ENCODE peak calls at places on chromosomes 1 and 21, in four cellular contexts. One of them, this sample, is unnamed. For H3K4me1, the result is how much of the 10 kb centered on the place peaks cover.

GRCh38 chr1:240682166-240682565 is 70.2 kb upstream of the GREM2 start:
- DNase-seq in lung: no peak
- DNase-seq in tibial artery: no peak
- DNase-seq in right lobe of liver: no peak
- DNase-seq in this sample: no peak

GRCh38 chr1:18938707-18939070 is 17.8 kb downstream of the IFFO2 start:
- DNase-seq in lung: no peak
- DNase-seq in tibial artery: no peak
- DNase-seq in right lobe of liver: no peak
- DNase-seq in this sample: no peak

GRCh38 chr21:45950740-45951515 is 30.6 kb upstream of the COL6A1 start:
- DNase-seq in lung: no peak
- DNase-seq in tibial artery: peak
- DNase-seq in right lobe of liver: no peak
- DNase-seq in this sample: no peak

GRCh38 chr1:31196685-31197084 is 43.0 kb downstream of the NKAIN1 start:
- DNase-seq in lung: no peak
- DNase-seq in tibial artery: no peak
- DNase-seq in right lobe of liver: peak
- DNase-seq in this sample: no peak

GRCh38 chr1:210815641-210816040 is 318.3 kb downstream of the KCNH1 start:
- DNase-seq in lung: no peak
- DNase-seq in tibial artery: no peak
- DNase-seq in right lobe of liver: no peak
- DNase-seq in this sample: no peak

GRCh38 chr1:64484651-64485050 is 14.7 kb downstream of the CACHD1 start:
- DNase-seq in lung: no peak
- DNase-seq in tibial artery: no peak
- DNase-seq in right lobe of liver: no peak
- DNase-seq in this sample: no peak

GRCh38 chr1:179156708-179157107 is 72.8 kb downstream of the ABL2 start:
- DNase-seq in lung: no peak
- DNase-seq in tibial artery: no peak
- DNase-seq in right lobe of liver: no peak
- DNase-seq in this sample: no peak

GRCh38 chr1:54800899-54801759 is at the start of gene TTC22:
- DNase-seq in lung: peak
- DNase-seq in tibial artery: no peak
- DNase-seq in right lobe of liver: peak
- DNase-seq in this sample: peak

GRCh38 chr1:108646661-108647269 is 14.1 kb downstream of the HENMT1 start:
- DNase-seq in lung: peak
- DNase-seq in tibial artery: peak
- DNase-seq in right lobe of liver: peak
- DNase-seq in this sample: peak

GRCh38 chr1:156193208-156193487 is 756 bp upstream of the SLC25A44 start:
- DNase-seq in lung: no peak
- DNase-seq in tibial artery: no peak
- DNase-seq in right lobe of liver: no peak
- DNase-seq in this sample: no peak

GRCh38 chr1:38027201-38028104 is 14.9 kb downstream of the UTP11 start:
- DNase-seq in lung: no peak
- DNase-seq in tibial artery: no peak
- DNase-seq in right lobe of liver: no peak
- DNase-seq in this sample: no peak

GRCh38 chr1:20483833-20484525 is 2.0 kb downstream of the CAMK2N1 start:
- DNase-seq in lung: no peak
- DNase-seq in tibial artery: no peak
- DNase-seq in right lobe of liver: peak
- DNase-seq in this sample: no peak

GRCh38 chr1:44646711-44647110 is 27.6 kb downstream of the TMEM53 start:
- DNase-seq in lung: no peak
- DNase-seq in tibial artery: no peak
- DNase-seq in right lobe of liver: no peak
- DNase-seq in this sample: no peak

GRCh38 chr1:108897865-108898720 is 21.3 kb downstream of the GPSM2 start:
- DNase-seq in lung: no peak
- DNase-seq in tibial artery: no peak
- DNase-seq in right lobe of liver: no peak
- DNase-seq in this sample: peak

GRCh38 chr1:41662656-41663437 is 178.4 kb upstream of the EDN2 start:
- DNase-seq in lung: peak
- DNase-seq in tibial artery: peak
- DNase-seq in right lobe of liver: peak
- DNase-seq in this sample: peak

GRCh38 chr1:229221106-229222019 is 49.5 kb upstream of the RAB4A start:
- DNase-seq in lung: peak
- DNase-seq in tibial artery: no peak
- DNase-seq in right lobe of liver: peak
- DNase-seq in this sample: no peak

GRCh38 chr1:231937013-231937754 is 310.6 kb downstream of the DISC1 start:
- DNase-seq in lung: peak
- DNase-seq in tibial artery: peak
- DNase-seq in right lobe of liver: no peak
- DNase-seq in this sample: no peak

GRCh38 chr1:109937738-109938137 is 27.1 kb downstream of the CSF1 start:
- DNase-seq in lung: no peak
- DNase-seq in tibial artery: no peak
- DNase-seq in right lobe of liver: no peak
- DNase-seq in this sample: no peak

GRCh38 chr1:174535207-174535606 is 87.4 kb downstream of the GPR52 start:
- DNase-seq in lung: no peak
- DNase-seq in tibial artery: no peak
- DNase-seq in right lobe of liver: no peak
- DNase-seq in this sample: no peak

GRCh38 chr1:31811605-31812004 is 4.2 kb downstream of the SPOCD1 start:
- DNase-seq in lung: no peak
- DNase-seq in tibial artery: peak
- DNase-seq in right lobe of liver: no peak
- DNase-seq in this sample: no peak

GRCh38 chr1:232351335-232351734 is 278.6 kb downstream of the SIPA1L2 start:
- DNase-seq in lung: no peak
- DNase-seq in tibial artery: no peak
- DNase-seq in right lobe of liver: no peak
- DNase-seq in this sample: no peak

GRCh38 chr1:245578306-245578705 is 423.5 kb downstream of the KIF26B start:
- DNase-seq in lung: no peak
- DNase-seq in tibial artery: no peak
- DNase-seq in right lobe of liver: no peak
- DNase-seq in this sample: no peak

GRCh38 chr1:101873672-101874071 is 123.1 kb downstream of the OLFM3 start:
- DNase-seq in lung: no peak
- DNase-seq in tibial artery: no peak
- DNase-seq in right lobe of liver: no peak
- DNase-seq in this sample: no peak

GRCh38 chr1:63732666-63733065 is 41.2 kb upstream of the ROR1 start:
- DNase-seq in lung: no peak
- DNase-seq in tibial artery: no peak
- DNase-seq in right lobe of liver: no peak
- DNase-seq in this sample: no peak

GRCh38 chr1:190478193-190479007 is 736 bp upstream of the BRINP3 start:
- DNase-seq in lung: no peak
- DNase-seq in tibial artery: no peak
- DNase-seq in right lobe of liver: no peak
- DNase-seq in this sample: no peak

GRCh38 chr1:190475394-190476250 is 2.0 kb downstream of the BRINP3 start:
- DNase-seq in lung: no peak
- DNase-seq in tibial artery: no peak
- DNase-seq in right lobe of liver: no peak
- DNase-seq in this sample: no peak

GRCh38 chr1:190474010-190474409 is 3.7 kb downstream of the BRINP3 start:
- DNase-seq in lung: no peak
- DNase-seq in tibial artery: no peak
- DNase-seq in right lobe of liver: no peak
- DNase-seq in this sample: no peak

GRCh38 chr1:190477687-190478192 is at the start of gene BRINP3:
- DNase-seq in lung: no peak
- DNase-seq in tibial artery: no peak
- DNase-seq in right lobe of liver: no peak
- DNase-seq in this sample: no peak

DNA sequence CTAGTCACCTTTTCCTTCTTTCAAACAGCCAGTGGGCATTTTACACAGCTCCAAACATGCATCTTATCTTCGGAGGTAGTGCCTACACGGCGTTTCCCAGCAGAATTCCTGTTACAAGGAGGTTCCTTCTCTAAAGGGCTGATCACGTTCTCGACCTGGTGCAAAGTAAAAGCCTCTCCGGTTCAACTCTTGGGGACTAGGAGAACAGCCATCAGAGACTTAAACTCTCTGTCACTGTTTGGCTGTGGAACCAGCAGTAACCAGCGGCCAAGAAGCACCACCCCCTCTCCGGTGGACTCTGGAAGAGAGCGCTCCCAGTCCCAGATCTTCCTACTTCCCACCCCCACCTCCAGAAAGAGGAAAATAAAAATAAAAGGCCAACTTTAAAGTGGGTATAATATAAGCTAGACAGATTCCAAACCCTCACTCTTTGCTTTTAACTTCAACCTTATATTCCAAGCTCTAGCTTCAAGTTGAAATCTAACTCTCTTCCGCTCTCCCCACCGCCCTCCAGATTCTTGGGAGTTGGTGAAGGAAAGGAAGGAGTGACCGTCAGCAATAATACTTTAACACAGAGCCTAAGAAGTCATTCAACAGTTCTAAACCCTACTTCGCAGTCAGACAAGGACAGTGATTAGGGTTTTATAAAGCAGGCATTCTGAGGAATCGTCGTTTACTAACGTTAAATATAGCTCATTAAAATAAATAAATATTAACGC is 2.9 kb downstream of the BRINP3 start:
- DNase-seq in lung: no peak
- DNase-seq in tibial artery: no peak
- DNase-seq in right lobe of liver: no peak
- DNase-seq in this sample: no peak
- H3K4me3 ChIP-seq in lung: no peak
- H3K4me3 ChIP-seq in tibial artery: no peak
- H3K4me3 ChIP-seq in right lobe of liver: no peak
- H3K4me3 ChIP-seq in this sample: no peak

GRCh38 chr1:1039145-1039910 is 19.4 kb downstream of the AGRN start:
- DNase-seq in lung: no peak
- DNase-seq in tibial artery: no peak
- DNase-seq in right lobe of liver: no peak
- DNase-seq in this sample: no peak

GRCh38 chr1:1038694-1039093 is 18.8 kb downstream of the AGRN start:
- DNase-seq in lung: no peak
- DNase-seq in tibial artery: no peak
- DNase-seq in right lobe of liver: no peak
- DNase-seq in this sample: no peak

GRCh38 chr1:1041873-1042272 is 22.0 kb downstream of the AGRN start:
- DNase-seq in lung: no peak
- DNase-seq in tibial artery: no peak
- DNase-seq in right lobe of liver: no peak
- DNase-seq in this sample: no peak

GRCh38 chr1:1041092-1041503 is 21.2 kb downstream of the AGRN start:
- DNase-seq in lung: no peak
- DNase-seq in tibial artery: no peak
- DNase-seq in right lobe of liver: no peak
- DNase-seq in this sample: no peak

GRCh38 chr1:1040004-1040991 is 20.4 kb downstream of the AGRN start:
- DNase-seq in lung: peak
- DNase-seq in tibial artery: peak
- DNase-seq in right lobe of liver: peak
- DNase-seq in this sample: peak
- H3K27ac ChIP-seq in lung: no peak
- H3K27ac ChIP-seq in tibial artery: peak
- H3K27ac ChIP-seq in right lobe of liver: no peak
- H3K27ac ChIP-seq in this sample: no peak

GRCh38 chr21:34520769-34521508 is 8.9 kb upstream of the KCNE1 start:
- DNase-seq in lung: no peak
- DNase-seq in tibial artery: no peak
- DNase-seq in right lobe of liver: peak
- DNase-seq in this sample: no peak
- H3K4me1 ChIP-seq in lung: under half
- H3K4me1 ChIP-seq in tibial artery: under half
- H3K4me1 ChIP-seq in right lobe of liver: under half
- H3K4me1 ChIP-seq in this sample: under half

DNA sequence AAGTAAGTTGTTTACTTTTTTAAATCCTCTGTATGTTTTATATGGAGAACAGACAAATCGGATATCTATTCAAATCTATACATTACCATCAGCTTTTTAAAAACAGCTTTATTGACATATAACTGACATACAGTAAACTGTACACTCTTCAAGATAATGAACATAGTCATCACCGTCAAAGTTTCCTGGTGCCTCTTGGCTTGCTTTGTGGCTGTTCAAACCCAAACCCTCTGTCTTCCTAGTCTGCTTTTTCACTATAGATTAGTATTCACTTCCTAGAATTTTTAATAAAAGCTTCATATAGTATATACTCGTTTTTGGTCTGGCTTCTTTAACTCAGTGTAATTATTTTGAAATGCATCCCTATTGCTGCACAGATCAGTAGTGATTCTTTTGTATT is 56.4 kb upstream of the TPTE start:
- DNase-seq in lung: no peak
- DNase-seq in tibial artery: no peak
- DNase-seq in right lobe of liver: no peak
- DNase-seq in this sample: no peak
- H3K4me3 ChIP-seq in lung: no peak
- H3K4me3 ChIP-seq in tibial artery: no peak
- H3K4me3 ChIP-seq in right lobe of liver: no peak
- H3K4me3 ChIP-seq in this sample: no peak

GRCh38 chr1:2544875-2545638 is 11.1 kb upstream of the TNFRSF14 start:
- DNase-seq in lung: no peak
- DNase-seq in tibial artery: no peak
- DNase-seq in right lobe of liver: no peak
- DNase-seq in this sample: no peak
- H3K27ac ChIP-seq in lung: peak
- H3K27ac ChIP-seq in tibial artery: peak
- H3K27ac ChIP-seq in right lobe of liver: no peak
- H3K27ac ChIP-seq in this sample: peak

GRCh38 chr1:48471103-48471502 is 901 bp downstream of the SPATA6 start:
- DNase-seq in lung: no peak
- DNase-seq in tibial artery: peak
- DNase-seq in right lobe of liver: no peak
- DNase-seq in this sample: no peak
- H3K4me1 ChIP-seq in lung: under half
- H3K4me1 ChIP-seq in tibial artery: under half
- H3K4me1 ChIP-seq in right lobe of liver: under half
- H3K4me1 ChIP-seq in this sample: under half

GRCh38 chr1:77283701-77284425 is 2.0 kb downstream of the AK5 start:
- DNase-seq in lung: no peak
- DNase-seq in tibial artery: no peak
- DNase-seq in right lobe of liver: no peak
- DNase-seq in this sample: no peak

GRCh38 chr1:77282866-77283539 is 1.2 kb downstream of the AK5 start:
- DNase-seq in lung: no peak
- DNase-seq in tibial artery: no peak
- DNase-seq in right lobe of liver: no peak
- DNase-seq in this sample: no peak

GRCh38 chr1:77280962-77281361 is 857 bp upstream of the AK5 start:
- DNase-seq in lung: no peak
- DNase-seq in tibial artery: no peak
- DNase-seq in right lobe of liver: no peak
- DNase-seq in this sample: no peak

GRCh38 chr1:77281491-77282186 is at the start of gene AK5:
- DNase-seq in lung: no peak
- DNase-seq in tibial artery: no peak
- DNase-seq in right lobe of liver: peak
- DNase-seq in this sample: no peak

GRCh38 chr1:77282187-77282865 is 507 bp downstream of the AK5 start:
- DNase-seq in lung: no peak
- DNase-seq in tibial artery: no peak
- DNase-seq in right lobe of liver: peak
- DNase-seq in this sample: no peak
- H3K4me3 ChIP-seq in lung: no peak
- H3K4me3 ChIP-seq in tibial artery: peak
- H3K4me3 ChIP-seq in right lobe of liver: peak
- H3K4me3 ChIP-seq in this sample: peak

GRCh38 chr1:903721-904270 is 19.9 kb upstream of the SAMD11 start:
- DNase-seq in lung: peak
- DNase-seq in tibial artery: no peak
- DNase-seq in right lobe of liver: no peak
- DNase-seq in this sample: no peak
- H3K27ac ChIP-seq in lung: no peak
- H3K27ac ChIP-seq in tibial artery: peak
- H3K27ac ChIP-seq in right lobe of liver: no peak
- H3K27ac ChIP-seq in this sample: no peak

This sample was measured in effector memory CD4-positive, alpha-beta T cell.